ENCODE peak calls at places on chromosomes 16 and 17, in four cellular contexts. One of them, this sample, is unnamed.

GRCh38 chr16:89193021-89193575 is 7.2 kb downstream of the SLC22A31 start:
- DNase-seq in AG10803: peak
- DNase-seq in upper lobe of right lung: peak
- DNase-seq in A549: peak
- DNase-seq in this sample: no peak

GRCh38 chr17:41547378-41547841 is 19.3 kb upstream of the KRT19 start:
- DNase-seq in AG10803: no peak
- DNase-seq in A549: no peak
- DNase-seq in upper lobe of right lung: no peak
- DNase-seq in this sample: peak

GRCh38 chr17:36529121-36529520 is 5.5 kb downstream of the MYO19 start:
- DNase-seq in upper lobe of right lung: no peak
- DNase-seq in AG10803: peak
- DNase-seq in A549: peak
- DNase-seq in this sample: peak

GRCh38 chr16:75486014-75486404 is 9.2 kb downstream of the CHST6 start:
- DNase-seq in AG10803: no peak
- DNase-seq in upper lobe of right lung: no peak
- DNase-seq in A549: no peak
- DNase-seq in this sample: no peak

GRCh38 chr17:48003686-48004120 is 32.8 kb downstream of the CDK5RAP3 start:
- DNase-seq in upper lobe of right lung: no peak
- DNase-seq in AG10803: no peak
- DNase-seq in A549: no peak
- DNase-seq in this sample: no peak

GRCh38 chr17:82228842-82229685 is at the start of gene SLC16A3:
- DNase-seq in AG10803: peak
- DNase-seq in A549: peak
- DNase-seq in upper lobe of right lung: peak
- DNase-seq in this sample: peak

GRCh38 chr17:48612854-48613691 is 2.0 kb downstream of the HOXB8 start:
- DNase-seq in upper lobe of right lung: no peak
- DNase-seq in A549: peak
- DNase-seq in AG10803: no peak
- DNase-seq in this sample: peak

GRCh38 chr16:64712027-64712426 is 409.8 kb downstream of the CDH11 start:
- DNase-seq in A549: no peak
- DNase-seq in upper lobe of right lung: no peak
- DNase-seq in AG10803: peak
- DNase-seq in this sample: peak

GRCh38 chr17:79023886-79024771 is at the start of gene C1QTNF1:
- DNase-seq in upper lobe of right lung: peak
- DNase-seq in AG10803: no peak
- DNase-seq in A549: peak
- DNase-seq in this sample: peak

GRCh38 chr17:81854974-81855774 is 5.2 kb downstream of the P4HB start:
- DNase-seq in upper lobe of right lung: no peak
- DNase-seq in A549: no peak
- DNase-seq in AG10803: peak
- DNase-seq in this sample: no peak

GRCh38 chr16:11560701-11561439 is 25.8 kb downstream of the LITAF start:
- DNase-seq in upper lobe of right lung: peak
- DNase-seq in AG10803: no peak
- DNase-seq in A549: no peak
- DNase-seq in this sample: peak

GRCh38 chr17:59783221-59784016 is 76.0 kb downstream of the VMP1 start:
- DNase-seq in A549: peak
- DNase-seq in AG10803: peak
- DNase-seq in upper lobe of right lung: no peak
- DNase-seq in this sample: peak

GRCh38 chr17:38702900-38703741 is 2.0 kb upstream of the MLLT6 start:
- DNase-seq in AG10803: no peak
- DNase-seq in A549: no peak
- DNase-seq in upper lobe of right lung: peak
- DNase-seq in this sample: no peak

GRCh38 chr16:24253192-24253591 is 2.9 kb upstream of the CACNG3 start:
- DNase-seq in A549: peak
- DNase-seq in upper lobe of right lung: no peak
- DNase-seq in AG10803: peak
- DNase-seq in this sample: peak

GRCh38 chr17:14805348-14805747 is 459.8 kb downstream of the PMP22 start:
- DNase-seq in upper lobe of right lung: no peak
- DNase-seq in AG10803: peak
- DNase-seq in A549: peak
- DNase-seq in this sample: peak

GRCh38 chr17:74274060-74274702 is at the start of gene DNAI2:
- DNase-seq in AG10803: no peak
- DNase-seq in A549: no peak
- DNase-seq in upper lobe of right lung: no peak
- DNase-seq in this sample: no peak

GRCh38 chr17:82167028-82167427 is 45.6 kb downstream of the CCDC57 start:
- DNase-seq in upper lobe of right lung: no peak
- DNase-seq in AG10803: no peak
- DNase-seq in A549: no peak
- DNase-seq in this sample: no peak

GRCh38 chr16:49608095-49608494 is 234.5 kb downstream of the C16orf78 start:
- DNase-seq in upper lobe of right lung: no peak
- DNase-seq in AG10803: no peak
- DNase-seq in A549: no peak
- DNase-seq in this sample: peak

GRCh38 chr17:10842658-10843057 is 4.8 kb upstream of the PIRT start:
- DNase-seq in A549: no peak
- DNase-seq in AG10803: no peak
- DNase-seq in upper lobe of right lung: no peak
- DNase-seq in this sample: no peak

GRCh38 chr16:87856796-87857228 is 12.5 kb downstream of the SLC7A5 start:
- DNase-seq in A549: peak
- DNase-seq in upper lobe of right lung: no peak
- DNase-seq in AG10803: no peak
- DNase-seq in this sample: peak
- TF ChIP-seq CTCF in A549: no peak
- TF ChIP-seq CTCF in upper lobe of right lung: no peak
- TF ChIP-seq CTCF in AG10803: no peak
- TF ChIP-seq CTCF in this sample: no peak

GRCh38 chr16:681746-682427 is 1.7 kb downstream of the STUB1 start:
- DNase-seq in upper lobe of right lung: no peak
- DNase-seq in AG10803: no peak
- DNase-seq in A549: no peak
- DNase-seq in this sample: peak
- H3K4me3 ChIP-seq in upper lobe of right lung: peak
- H3K4me3 ChIP-seq in AG10803: peak
- H3K4me3 ChIP-seq in A549: peak
- H3K4me3 ChIP-seq in this sample: peak

DNA sequence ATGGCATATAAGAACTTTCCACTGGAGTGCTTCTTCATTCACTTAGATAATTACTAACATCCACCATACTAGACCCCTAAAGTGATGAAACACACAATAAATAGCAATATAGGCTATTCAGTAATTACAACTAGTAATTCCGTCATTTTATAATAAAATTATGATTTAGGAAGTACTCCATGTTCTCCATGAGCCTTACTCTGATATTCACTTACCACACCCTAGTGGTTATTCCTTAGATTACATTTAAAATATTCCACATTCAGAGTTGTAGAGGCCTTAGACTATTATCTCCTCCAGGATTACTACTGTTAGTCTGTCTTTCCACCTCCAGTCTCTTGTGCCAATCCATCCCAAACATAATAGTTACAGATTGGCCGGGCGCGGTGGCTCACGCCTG is 62.4 kb downstream of the STH start:
- DNase-seq in AG10803: no peak
- DNase-seq in upper lobe of right lung: no peak
- DNase-seq in A549: peak
- DNase-seq in this sample: peak
- TF ChIP-seq CTCF in AG10803: peak
- TF ChIP-seq CTCF in upper lobe of right lung: peak
- TF ChIP-seq CTCF in A549: peak
- TF ChIP-seq CTCF in this sample: peak

GRCh38 chr16:4067262-4068001 is 48.8 kb downstream of the ADCY9 start:
- DNase-seq in A549: no peak
- DNase-seq in upper lobe of right lung: no peak
- DNase-seq in AG10803: peak
- DNase-seq in this sample: no peak
- H3K4me3 ChIP-seq in A549: no peak
- H3K4me3 ChIP-seq in upper lobe of right lung: no peak
- H3K4me3 ChIP-seq in AG10803: peak
- H3K4me3 ChIP-seq in this sample: no peak

GRCh38 chr17:7016886-7017826 is 4.7 kb downstream of the RNASEK start:
- DNase-seq in upper lobe of right lung: no peak
- DNase-seq in AG10803: no peak
- DNase-seq in A549: no peak
- DNase-seq in this sample: no peak

GRCh38 chr17:7014261-7014994 is 2.0 kb downstream of the RNASEK start:
- DNase-seq in A549: peak
- DNase-seq in AG10803: peak
- DNase-seq in upper lobe of right lung: peak
- DNase-seq in this sample: peak

GRCh38 chr17:7016406-7016805 is 4.0 kb downstream of the RNASEK start:
- DNase-seq in upper lobe of right lung: no peak
- DNase-seq in AG10803: no peak
- DNase-seq in A549: no peak
- DNase-seq in this sample: no peak

GRCh38 chr17:7015587-7016020 is 3.2 kb downstream of the RNASEK start:
- DNase-seq in AG10803: no peak
- DNase-seq in A549: no peak
- DNase-seq in upper lobe of right lung: no peak
- DNase-seq in this sample: no peak

DNA sequence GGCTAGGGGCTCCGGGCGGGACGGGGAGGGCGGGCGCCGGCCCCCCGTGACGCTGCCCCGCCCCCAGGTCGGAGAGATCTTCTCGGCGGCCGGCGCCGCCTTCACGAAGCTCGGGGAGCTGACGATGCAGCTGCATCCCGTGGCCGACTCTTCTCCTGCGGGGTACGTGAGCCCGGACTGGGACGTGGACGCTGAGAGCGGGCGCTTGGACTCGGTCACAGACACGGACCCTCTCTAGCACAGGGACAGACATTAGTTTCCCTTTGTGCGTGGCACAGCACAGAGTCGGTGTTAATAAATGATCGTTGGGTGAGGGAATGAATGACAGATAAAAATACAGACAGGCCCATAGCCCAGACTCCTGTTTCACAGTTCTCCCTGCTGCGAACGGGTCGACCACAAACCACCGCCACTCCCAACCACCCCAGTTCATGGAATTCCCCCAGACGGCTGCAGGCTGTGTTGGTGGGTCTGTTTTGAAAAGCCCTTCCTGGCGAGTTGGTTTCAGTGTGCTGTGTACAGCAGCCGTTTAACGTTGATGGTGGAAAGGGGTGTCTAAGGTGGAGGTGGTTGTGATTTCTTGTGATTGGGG is 2.7 kb downstream of the RNASEK start:
- DNase-seq in AG10803: peak
- DNase-seq in A549: no peak
- DNase-seq in upper lobe of right lung: no peak
- DNase-seq in this sample: peak
- TF ChIP-seq CTCF in AG10803: no peak
- TF ChIP-seq CTCF in A549: peak
- TF ChIP-seq CTCF in upper lobe of right lung: peak
- TF ChIP-seq CTCF in this sample: no peak

DNA sequence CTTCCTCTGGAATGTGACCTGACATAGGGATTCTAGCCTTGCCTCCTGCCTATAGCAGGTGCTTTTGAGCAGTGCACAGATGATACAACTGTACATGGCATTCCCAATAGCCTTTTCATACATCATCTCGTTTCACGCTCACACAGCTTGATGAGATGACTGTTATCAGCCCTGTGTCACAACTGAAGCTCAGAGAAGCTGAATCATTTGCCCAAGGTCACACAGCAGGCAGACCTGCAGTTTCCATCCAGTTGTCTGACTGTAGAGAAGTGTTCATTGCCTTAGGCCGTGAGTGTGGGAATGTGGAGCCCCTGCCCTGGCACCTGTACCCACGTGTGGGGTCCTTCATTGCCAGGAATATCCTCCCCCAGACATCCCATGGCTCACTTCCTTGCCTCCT is 20.1 kb downstream of the WFDC1 start:
- DNase-seq in AG10803: no peak
- DNase-seq in upper lobe of right lung: peak
- DNase-seq in A549: no peak
- DNase-seq in this sample: no peak
- H3K4me3 ChIP-seq in AG10803: no peak
- H3K4me3 ChIP-seq in upper lobe of right lung: no peak
- H3K4me3 ChIP-seq in A549: no peak
- H3K4me3 ChIP-seq in this sample: no peak